ENCODE peak calls at places on chromosomes 5 and 9, in four cellular contexts. X, F, N and M are unnamed samples.

GRCh38 chr9:14769235-14769580 is 46.7 kb upstream of the CER1 start:
- DNase-seq in X (peak), F (peak), N (no peak), M (peak)

GRCh38 chr5:97636766-97637165 is 453.7 kb upstream of the RIOK2 start:
- DNase-seq in X (no peak), F (no peak), N (no peak), M (no peak)

GRCh38 chr5:104186510-104186909 is 623.9 kb upstream of the NUDT12 start:
- DNase-seq in X (no peak), F (no peak), N (no peak), M (no peak)

GRCh38 chr9:5436441-5436840 is 1.3 kb downstream of the PLGRKT start:
- DNase-seq in X (no peak), F (no peak), N (no peak), M (no peak)

GRCh38 chr5:131303537-131303936 is 39.7 kb downstream of the CDC42SE2 start:
- DNase-seq in X (peak), F (no peak), N (no peak), M (no peak)

GRCh38 chr5:52825826-52826225 is 38.1 kb downstream of the ITGA1 start:
- DNase-seq in X (no peak), F (no peak), N (no peak), M (no peak)

GRCh38 chr5:98513378-98513777 is 260.1 kb upstream of the RGMB start:
- DNase-seq in X (no peak), F (no peak), N (no peak), M (no peak)

GRCh38 chr9:119289740-119290139 is 79.5 kb downstream of the BRINP1 start:
- DNase-seq in X (peak), F (peak), N (no peak), M (peak)

GRCh38 chr9:4667681-4668080 is 1.4 kb upstream of the SPATA6L start:
- DNase-seq in X (no peak), F (no peak), N (no peak), M (no peak)

GRCh38 chr5:148314187-148314586 is 2.0 kb downstream of the SPINK7 start:
- DNase-seq in X (no peak), F (no peak), N (no peak), M (no peak)